ENCODE peak calls at places on chromosomes 6 and 20, in ten cellular contexts. X, J, R, O, C, M, Q, H, K and G are unnamed samples.

GRCh38 chr6:139099984-139100383 is 34.9 kb upstream of the HECA start:
- DNase-seq in J (no peak), R (no peak), M (no peak), K (no peak), H (no peak), X (no peak), O (no peak), Q (no peak), C (no peak), G (no peak)

GRCh38 chr6:18022398-18023231 is 35.2 kb upstream of the KIF13A start:
- DNase-seq in H (no peak), R (no peak), X (no peak), Q (peak), O (peak), K (peak), C (no peak), M (peak), J (peak), G (no peak)

GRCh38 chr6:33820243-33820642 is 16.4 kb upstream of the MLN start:
- DNase-seq in Q (no peak), C (no peak), R (no peak), J (no peak), K (no peak), H (no peak), M (no peak), X (no peak), O (no peak), G (no peak)

GRCh38 chr20:44911264-44911921 is 1.5 kb downstream of the PABPC1L start:
- DNase-seq in O (peak), H (no peak), Q (peak), R (peak), J (peak), X (no peak), K (peak), C (no peak), M (no peak), G (peak)

GRCh38 chr6:45445749-45446454 is 68.2 kb upstream of the SUPT3H start:
- DNase-seq in H (no peak), R (no peak), K (peak), X (peak), Q (peak), J (peak), M (peak), O (peak), C (peak), G (peak)

GRCh38 chr6:53056273-53056672 is 8.9 kb upstream of the FBXO9 start:
- DNase-seq in Q (no peak), H (no peak), M (no peak), J (no peak), R (no peak), C (no peak), X (no peak), O (no peak), K (no peak), G (no peak)

GRCh38 chr6:5667737-5668136 is 339.0 kb downstream of the NRN1 start:
- DNase-seq in M (no peak), Q (no peak), K (no peak), H (no peak), O (no peak), X (no peak), J (no peak), R (no peak), C (no peak), G (no peak)

GRCh38 chr6:167119680-167120556 is 3.0 kb upstream of the CCR6 start:
- DNase-seq in K (no peak), M (no peak), O (no peak), J (no peak), R (no peak), C (no peak), Q (no peak), H (no peak), X (no peak), G (no peak)

GRCh38 chr20:889110-889509 is 27.0 kb downstream of the ANGPT4 start:
- DNase-seq in X (no peak), K (no peak), C (no peak), M (no peak), O (peak), J (peak), R (no peak), H (no peak), Q (no peak), G (no peak)